ENCODE peak calls at places on chromosomes 1 and 21, in five cellular contexts. I is stimulated activated CD4-positive, alpha-beta T cell treated with anti-CD3 and anti-CD28 coated beads, Interleukin-1b, Interleukin-23, amount 100 ng/mL, for 48 hours; H is globus pallidus; K is AG04450; S is erythroblast. F is an unnamed sample.

GRCh38 chr1:156705321-156705917 is at the start of gene CRABP2:
- DNase-seq in K (no peak), I (peak; percentile 13), S (peak; percentile 39), H (no peak), F (no peak)

GRCh38 chr1:109787845-109788605 is 24.3 kb upstream of the EPS8L3 start:
- DNase-seq in H (no peak), K (no peak), S (no peak), I (no peak), F (no peak)

GRCh38 chr1:84344286-84344685 is 42.8 kb downstream of the SAMD13 start:
- DNase-seq in I (no peak), S (no peak), K (no peak), H (no peak), F (no peak)

GRCh38 chr1:1361233-1361981 is 3.1 kb upstream of the MXRA8 start:
- DNase-seq in H (no peak), S (no peak), K (no peak), I (no peak), F (no peak)

GRCh38 chr21:40472026-40472425 is 374.9 kb downstream of the DSCAM start:
- DNase-seq in S (no peak), I (no peak), H (no peak), K (no peak), F (no peak)

GRCh38 chr1:200896571-200897187 is 2.0 kb downstream of the INAVA start:
- DNase-seq in K (no peak), I (no peak), S (no peak), H (no peak), F (peak; percentile 67)

GRCh38 chr1:38296047-38296446 is 249.5 kb upstream of the POU3F1 start:
- DNase-seq in S (no peak), I (no peak), H (no peak), K (no peak), F (no peak)

GRCh38 chr21:15071012-15071411 is 6.2 kb upstream of the NRIP1 start:
- DNase-seq in S (no peak), I (no peak), K (no peak), H (no peak), F (no peak)

GRCh38 chr1:180211860-180212229 is 18.2 kb upstream of the LHX4 start:
- DNase-seq in S (no peak), K (no peak), I (no peak), H (no peak), F (no peak)

GRCh38 chr1:231062500-231063270 is 22.6 kb upstream of the FAM89A start:
- DNase-seq in I (no peak), S (no peak), H (no peak), K (no peak), F (no peak)

GRCh38 chr1:36008546-36009197 is 75.2 kb upstream of the TEKT2 start:
- DNase-seq in S (no peak), H (no peak), K (peak; percentile 18), I (peak; percentile 6), F (peak; percentile 42)

GRCh38 chr1:48677306-48678287 is 99.1 kb downstream of the BEND5 start:
- DNase-seq in I (peak; percentile 39), H (peak; percentile 70), K (no peak), S (peak; percentile 56), F (no peak)

GRCh38 chr1:226608699-226609505 is 60.3 kb downstream of the STUM start:
- DNase-seq in I (peak; percentile 68), K (peak; percentile 15), H (peak; percentile 60), S (peak; percentile 83), F (no peak)

GRCh38 chr1:196415978-196416377 is 192.3 kb downstream of the KCNT2 start:
- DNase-seq in K (no peak), H (no peak), I (no peak), S (no peak), F (no peak)

GRCh38 chr1:200831091-200831490 is 41.7 kb upstream of the GPR25 start:
- DNase-seq in H (no peak), K (no peak), S (no peak), I (no peak), F (no peak)

GRCh38 chr1:75855010-75855409 is 58.3 kb downstream of the MSH4 start:
- DNase-seq in I (no peak), H (no peak), K (no peak), S (no peak), F (no peak)

GRCh38 chr1:172941456-172941855 is 109.3 kb downstream of the TNFSF18 start:
- DNase-seq in H (peak; percentile 12), S (no peak), I (no peak), K (no peak), F (no peak)

GRCh38 chr1:169511339-169512028 is 25.7 kb upstream of the SLC19A2 start:
- DNase-seq in S (no peak), H (no peak), K (peak; percentile 29), I (no peak), F (peak; percentile 63)

GRCh38 chr1:33130297-33130696 is 49.3 kb downstream of the AZIN2 start:
- DNase-seq in K (no peak), S (no peak), H (no peak), I (peak; percentile 59), F (no peak)

GRCh38 chr1:186957339-186957738 is 128.6 kb downstream of the PLA2G4A start:
- DNase-seq in I (no peak), H (no peak), K (no peak), S (no peak), F (no peak)

GRCh38 chr1:41612953-41613352 is 128.5 kb upstream of the EDN2 start:
- DNase-seq in S (no peak), I (no peak), H (no peak), K (no peak), F (no peak)

GRCh38 chr1:53254011-53254640 is 15.8 kb upstream of the MAGOH start:
- DNase-seq in S (no peak), H (no peak), I (no peak), K (peak; percentile 6), F (no peak)

GRCh38 chr1:24805534-24806301 is 60.5 kb downstream of the CLIC4 start:
- DNase-seq in I (no peak), H (no peak), K (peak; percentile 42), S (no peak), F (no peak)

GRCh38 chr21:42652527-42653491 is 612 bp upstream of the PDE9A start:
- DNase-seq in H (peak; percentile 82), S (no peak), I (no peak), K (no peak), F (peak; percentile 50)

GRCh38 chr1:39305555-39305954 is 101.1 kb downstream of the MACF1 start:
- DNase-seq in I (no peak), K (no peak), H (no peak), S (no peak), F (no peak)

GRCh38 chr1:59554011-59554673 is 257.2 kb downstream of the FGGY start:
- DNase-seq in S (no peak), H (no peak), I (no peak), K (no peak), F (no peak)

GRCh38 chr21:42777757-42778344 is 101.5 kb downstream of the WDR4 start:
- DNase-seq in S (no peak), I (no peak), H (peak; percentile 61), K (no peak), F (peak; percentile 72)

GRCh38 chr1:32215629-32216505 is 6.3 kb downstream of the TMEM234 start:
- DNase-seq in H (peak; percentile 54), K (no peak), S (peak; percentile 73), I (peak; percentile 53), F (no peak)

GRCh38 chr1:28512058-28512611 is 6.3 kb downstream of the RCC1 start:
- DNase-seq in H (no peak), I (no peak), K (no peak), S (no peak), F (no peak)

GRCh38 chr1:1895456-1896333 is 4.8 kb upstream of the GNB1 start:
- DNase-seq in K (no peak), I (no peak), S (no peak), H (no peak), F (no peak)

GRCh38 chr1:29145739-29146437 is 22.2 kb upstream of the TMEM200B start:
- DNase-seq in S (peak; percentile 89), H (no peak), K (peak; percentile 49), I (no peak), F (peak; percentile 83)

GRCh38 chr1:82139751-82140468 is 339.2 kb downstream of the ADGRL2 start:
- DNase-seq in I (no peak), S (no peak), H (no peak), K (no peak), F (no peak)

GRCh38 chr1:51679435-51679834 is 62.5 kb downstream of the OSBPL9 start:
- DNase-seq in H (no peak), K (no peak), S (no peak), I (no peak), F (no peak)

GRCh38 chr21:35764077-35764476 is 296.2 kb downstream of the SETD4 start:
- DNase-seq in I (no peak), H (no peak), S (no peak), K (no peak), F (no peak)

GRCh38 chr1:45569962-45570581 is 13.8 kb upstream of the NASP start:
- DNase-seq in I (peak; percentile 72), H (peak; percentile 72), K (peak; percentile 58), S (peak; percentile 89), F (peak; percentile 32)

GRCh38 chr1:22816063-22816775 is 105.6 kb downstream of the EPHB2 start:
- DNase-seq in I (no peak), S (no peak), K (no peak), H (no peak), F (no peak)

GRCh38 chr1:216144661-216145450 is 278.4 kb downstream of the USH2A start:
- DNase-seq in K (no peak), S (no peak), I (no peak), H (no peak), F (no peak)

GRCh38 chr1:17653728-17654351 is 101.3 kb upstream of the ACTL8 start:
- DNase-seq in H (no peak), S (peak; percentile 34), I (peak; percentile 14), K (peak; percentile 18), F (no peak)